ENCODE peak calls at places on chromosomes 4 and X, in nine cellular contexts. One of them, this sample, is unnamed.

GRCh38 chrX:140756948-140757347 is 47.4 kb downstream of the LINC00632 start:
- ATAC-seq in activated T-cell treated with anti-CD3 and anti-CD28 coated beads, Interleukin-2, amount 50 U/mL, for 72 hours: no peak
- ATAC-seq in CD4-positive, alpha-beta T cell: no peak
- ATAC-seq in activated B cell treated with CpG ODN at 0.5 μM for 24 hours: no peak
- ATAC-seq in CD8-positive, alpha-beta T cell: no peak
- ATAC-seq in activated naive CD8-positive, alpha-beta T cell treated with anti-CD3 and anti-CD28 coated beads, Interleukin-2, amount 50 U/mL, for 24 hours: no peak
- ATAC-seq in activated T-helper 17 cell treated with anti-CD3 and anti-CD28 coated beads, Interleukin-2, amount 50 U/mL, for 72 hours: no peak
- ATAC-seq in thoracic aorta: no peak
- ATAC-seq in activated CD8-positive, alpha-beta memory T cell treated with anti-CD3 and anti-CD28 coated beads, Interleukin-2, amount 10 ng/mL, durations not matched to agents 7 days and 5 days: no peak
- ATAC-seq in this sample: no peak

GRCh38 chr4:26490980-26491284 is 648 bp upstream of the CCKAR start:
- ATAC-seq in activated T-helper 17 cell treated with anti-CD3 and anti-CD28 coated beads, Interleukin-2, amount 50 U/mL, for 72 hours: no peak
- ATAC-seq in activated CD8-positive, alpha-beta memory T cell treated with anti-CD3 and anti-CD28 coated beads, Interleukin-2, amount 10 ng/mL, durations not matched to agents 7 days and 5 days: no peak
- ATAC-seq in CD8-positive, alpha-beta T cell: no peak
- ATAC-seq in activated T-cell treated with anti-CD3 and anti-CD28 coated beads, Interleukin-2, amount 50 U/mL, for 72 hours: no peak
- ATAC-seq in activated B cell treated with CpG ODN at 0.5 μM for 24 hours: no peak
- ATAC-seq in activated naive CD8-positive, alpha-beta T cell treated with anti-CD3 and anti-CD28 coated beads, Interleukin-2, amount 50 U/mL, for 24 hours: no peak
- ATAC-seq in CD4-positive, alpha-beta T cell: no peak
- ATAC-seq in thoracic aorta: no peak
- ATAC-seq in this sample: no peak

GRCh38 chr4:79653871-79654270 is 245.8 kb upstream of the GK2 start:
- ATAC-seq in activated T-helper 17 cell treated with anti-CD3 and anti-CD28 coated beads, Interleukin-2, amount 50 U/mL, for 72 hours: no peak
- ATAC-seq in CD8-positive, alpha-beta T cell: no peak
- ATAC-seq in CD4-positive, alpha-beta T cell: no peak
- ATAC-seq in activated naive CD8-positive, alpha-beta T cell treated with anti-CD3 and anti-CD28 coated beads, Interleukin-2, amount 50 U/mL, for 24 hours: no peak
- ATAC-seq in activated T-cell treated with anti-CD3 and anti-CD28 coated beads, Interleukin-2, amount 50 U/mL, for 72 hours: no peak
- ATAC-seq in activated CD8-positive, alpha-beta memory T cell treated with anti-CD3 and anti-CD28 coated beads, Interleukin-2, amount 10 ng/mL, durations not matched to agents 7 days and 5 days: no peak
- ATAC-seq in thoracic aorta: no peak
- ATAC-seq in activated B cell treated with CpG ODN at 0.5 μM for 24 hours: no peak
- ATAC-seq in this sample: no peak

GRCh38 chr4:21697583-21697982 is 251.0 kb downstream of the KCNIP4 start:
- ATAC-seq in activated T-helper 17 cell treated with anti-CD3 and anti-CD28 coated beads, Interleukin-2, amount 50 U/mL, for 72 hours: peak; percentile 19
- ATAC-seq in thoracic aorta: no peak
- ATAC-seq in activated CD8-positive, alpha-beta memory T cell treated with anti-CD3 and anti-CD28 coated beads, Interleukin-2, amount 10 ng/mL, durations not matched to agents 7 days and 5 days: no peak
- ATAC-seq in CD4-positive, alpha-beta T cell: no peak
- ATAC-seq in activated T-cell treated with anti-CD3 and anti-CD28 coated beads, Interleukin-2, amount 50 U/mL, for 72 hours: no peak
- ATAC-seq in activated naive CD8-positive, alpha-beta T cell treated with anti-CD3 and anti-CD28 coated beads, Interleukin-2, amount 50 U/mL, for 24 hours: no peak
- ATAC-seq in CD8-positive, alpha-beta T cell: no peak
- ATAC-seq in activated B cell treated with CpG ODN at 0.5 μM for 24 hours: no peak
- ATAC-seq in this sample: no peak

GRCh38 chr4:176238157-176238608 is 30.8 kb downstream of the ASB5 start:
- ATAC-seq in thoracic aorta: peak; percentile 94
- ATAC-seq in activated T-helper 17 cell treated with anti-CD3 and anti-CD28 coated beads, Interleukin-2, amount 50 U/mL, for 72 hours: no peak
- ATAC-seq in activated naive CD8-positive, alpha-beta T cell treated with anti-CD3 and anti-CD28 coated beads, Interleukin-2, amount 50 U/mL, for 24 hours: no peak
- ATAC-seq in activated T-cell treated with anti-CD3 and anti-CD28 coated beads, Interleukin-2, amount 50 U/mL, for 72 hours: no peak
- ATAC-seq in CD4-positive, alpha-beta T cell: no peak
- ATAC-seq in activated B cell treated with CpG ODN at 0.5 μM for 24 hours: no peak
- ATAC-seq in activated CD8-positive, alpha-beta memory T cell treated with anti-CD3 and anti-CD28 coated beads, Interleukin-2, amount 10 ng/mL, durations not matched to agents 7 days and 5 days: no peak
- ATAC-seq in CD8-positive, alpha-beta T cell: no peak
- ATAC-seq in this sample: peak; percentile 74

GRCh38 chrX:110394653-110395052 is 36.0 kb downstream of the RTL9 start:
- ATAC-seq in activated CD8-positive, alpha-beta memory T cell treated with anti-CD3 and anti-CD28 coated beads, Interleukin-2, amount 10 ng/mL, durations not matched to agents 7 days and 5 days: no peak
- ATAC-seq in CD4-positive, alpha-beta T cell: no peak
- ATAC-seq in thoracic aorta: no peak
- ATAC-seq in activated naive CD8-positive, alpha-beta T cell treated with anti-CD3 and anti-CD28 coated beads, Interleukin-2, amount 50 U/mL, for 24 hours: no peak
- ATAC-seq in activated B cell treated with CpG ODN at 0.5 μM for 24 hours: no peak
- ATAC-seq in CD8-positive, alpha-beta T cell: no peak
- ATAC-seq in activated T-cell treated with anti-CD3 and anti-CD28 coated beads, Interleukin-2, amount 50 U/mL, for 72 hours: no peak
- ATAC-seq in activated T-helper 17 cell treated with anti-CD3 and anti-CD28 coated beads, Interleukin-2, amount 50 U/mL, for 72 hours: no peak
- ATAC-seq in this sample: no peak

GRCh38 chrX:16578218-16578617 is 71.7 kb upstream of the S100G start:
- ATAC-seq in CD8-positive, alpha-beta T cell: no peak
- ATAC-seq in activated CD8-positive, alpha-beta memory T cell treated with anti-CD3 and anti-CD28 coated beads, Interleukin-2, amount 10 ng/mL, durations not matched to agents 7 days and 5 days: no peak
- ATAC-seq in activated T-cell treated with anti-CD3 and anti-CD28 coated beads, Interleukin-2, amount 50 U/mL, for 72 hours: no peak
- ATAC-seq in thoracic aorta: no peak
- ATAC-seq in activated T-helper 17 cell treated with anti-CD3 and anti-CD28 coated beads, Interleukin-2, amount 50 U/mL, for 72 hours: no peak
- ATAC-seq in activated B cell treated with CpG ODN at 0.5 μM for 24 hours: no peak
- ATAC-seq in activated naive CD8-positive, alpha-beta T cell treated with anti-CD3 and anti-CD28 coated beads, Interleukin-2, amount 50 U/mL, for 24 hours: no peak
- ATAC-seq in CD4-positive, alpha-beta T cell: no peak
- ATAC-seq in this sample: no peak

GRCh38 chr4:186058253-186058979 is 10.5 kb upstream of the TLR3 start:
- ATAC-seq in activated T-helper 17 cell treated with anti-CD3 and anti-CD28 coated beads, Interleukin-2, amount 50 U/mL, for 72 hours: peak; percentile 98
- ATAC-seq in activated B cell treated with CpG ODN at 0.5 μM for 24 hours: peak; percentile 97
- ATAC-seq in CD4-positive, alpha-beta T cell: no peak
- ATAC-seq in thoracic aorta: no peak
- ATAC-seq in activated CD8-positive, alpha-beta memory T cell treated with anti-CD3 and anti-CD28 coated beads, Interleukin-2, amount 10 ng/mL, durations not matched to agents 7 days and 5 days: peak; percentile 74
- ATAC-seq in CD8-positive, alpha-beta T cell: no peak
- ATAC-seq in activated naive CD8-positive, alpha-beta T cell treated with anti-CD3 and anti-CD28 coated beads, Interleukin-2, amount 50 U/mL, for 24 hours: peak; percentile 54
- ATAC-seq in activated T-cell treated with anti-CD3 and anti-CD28 coated beads, Interleukin-2, amount 50 U/mL, for 72 hours: peak; percentile 60
- ATAC-seq in this sample: no peak

GRCh38 chrX:44483965-44484606 is 58.6 kb downstream of the FUNDC1 start:
- ATAC-seq in activated T-helper 17 cell treated with anti-CD3 and anti-CD28 coated beads, Interleukin-2, amount 50 U/mL, for 72 hours: no peak
- ATAC-seq in thoracic aorta: no peak
- ATAC-seq in CD4-positive, alpha-beta T cell: no peak
- ATAC-seq in activated CD8-positive, alpha-beta memory T cell treated with anti-CD3 and anti-CD28 coated beads, Interleukin-2, amount 10 ng/mL, durations not matched to agents 7 days and 5 days: no peak
- ATAC-seq in activated T-cell treated with anti-CD3 and anti-CD28 coated beads, Interleukin-2, amount 50 U/mL, for 72 hours: no peak
- ATAC-seq in activated naive CD8-positive, alpha-beta T cell treated with anti-CD3 and anti-CD28 coated beads, Interleukin-2, amount 50 U/mL, for 24 hours: no peak
- ATAC-seq in activated B cell treated with CpG ODN at 0.5 μM for 24 hours: no peak
- ATAC-seq in CD8-positive, alpha-beta T cell: no peak
- ATAC-seq in this sample: no peak

GRCh38 chr4:82681759-82682158 is 116.8 kb downstream of the SCD5 start:
- ATAC-seq in activated B cell treated with CpG ODN at 0.5 μM for 24 hours: no peak
- ATAC-seq in activated naive CD8-positive, alpha-beta T cell treated with anti-CD3 and anti-CD28 coated beads, Interleukin-2, amount 50 U/mL, for 24 hours: no peak
- ATAC-seq in activated T-helper 17 cell treated with anti-CD3 and anti-CD28 coated beads, Interleukin-2, amount 50 U/mL, for 72 hours: no peak
- ATAC-seq in CD4-positive, alpha-beta T cell: no peak
- ATAC-seq in activated T-cell treated with anti-CD3 and anti-CD28 coated beads, Interleukin-2, amount 50 U/mL, for 72 hours: no peak
- ATAC-seq in CD8-positive, alpha-beta T cell: no peak
- ATAC-seq in thoracic aorta: no peak
- ATAC-seq in activated CD8-positive, alpha-beta memory T cell treated with anti-CD3 and anti-CD28 coated beads, Interleukin-2, amount 10 ng/mL, durations not matched to agents 7 days and 5 days: no peak
- ATAC-seq in this sample: no peak

GRCh38 chr4:2583517-2583916 is 47.1 kb downstream of the FAM193A start:
- ATAC-seq in activated naive CD8-positive, alpha-beta T cell treated with anti-CD3 and anti-CD28 coated beads, Interleukin-2, amount 50 U/mL, for 24 hours: no peak
- ATAC-seq in thoracic aorta: no peak
- ATAC-seq in CD4-positive, alpha-beta T cell: no peak
- ATAC-seq in activated B cell treated with CpG ODN at 0.5 μM for 24 hours: no peak
- ATAC-seq in activated T-helper 17 cell treated with anti-CD3 and anti-CD28 coated beads, Interleukin-2, amount 50 U/mL, for 72 hours: no peak
- ATAC-seq in CD8-positive, alpha-beta T cell: no peak
- ATAC-seq in activated CD8-positive, alpha-beta memory T cell treated with anti-CD3 and anti-CD28 coated beads, Interleukin-2, amount 10 ng/mL, durations not matched to agents 7 days and 5 days: no peak
- ATAC-seq in activated T-cell treated with anti-CD3 and anti-CD28 coated beads, Interleukin-2, amount 50 U/mL, for 72 hours: no peak
- ATAC-seq in this sample: peak; percentile 65

GRCh38 chr4:165457793-165458192 is 79.0 kb downstream of the CPE start:
- ATAC-seq in activated B cell treated with CpG ODN at 0.5 μM for 24 hours: no peak
- ATAC-seq in activated T-cell treated with anti-CD3 and anti-CD28 coated beads, Interleukin-2, amount 50 U/mL, for 72 hours: no peak
- ATAC-seq in CD4-positive, alpha-beta T cell: no peak
- ATAC-seq in activated CD8-positive, alpha-beta memory T cell treated with anti-CD3 and anti-CD28 coated beads, Interleukin-2, amount 10 ng/mL, durations not matched to agents 7 days and 5 days: no peak
- ATAC-seq in activated T-helper 17 cell treated with anti-CD3 and anti-CD28 coated beads, Interleukin-2, amount 50 U/mL, for 72 hours: no peak
- ATAC-seq in thoracic aorta: no peak
- ATAC-seq in CD8-positive, alpha-beta T cell: no peak
- ATAC-seq in activated naive CD8-positive, alpha-beta T cell treated with anti-CD3 and anti-CD28 coated beads, Interleukin-2, amount 50 U/mL, for 24 hours: no peak
- ATAC-seq in this sample: no peak

GRCh38 chrX:37847733-37848197 is 394 bp upstream of the DYNLT3 start:
- ATAC-seq in thoracic aorta: no peak
- ATAC-seq in CD4-positive, alpha-beta T cell: peak; percentile 2
- ATAC-seq in activated B cell treated with CpG ODN at 0.5 μM for 24 hours: no peak
- ATAC-seq in activated CD8-positive, alpha-beta memory T cell treated with anti-CD3 and anti-CD28 coated beads, Interleukin-2, amount 10 ng/mL, durations not matched to agents 7 days and 5 days: no peak
- ATAC-seq in activated T-cell treated with anti-CD3 and anti-CD28 coated beads, Interleukin-2, amount 50 U/mL, for 72 hours: peak; percentile 12
- ATAC-seq in activated naive CD8-positive, alpha-beta T cell treated with anti-CD3 and anti-CD28 coated beads, Interleukin-2, amount 50 U/mL, for 24 hours: peak; percentile 35
- ATAC-seq in CD8-positive, alpha-beta T cell: peak; percentile 4
- ATAC-seq in activated T-helper 17 cell treated with anti-CD3 and anti-CD28 coated beads, Interleukin-2, amount 50 U/mL, for 72 hours: peak; percentile 57
- ATAC-seq in this sample: no peak

GRCh38 chr4:1087371-1087770 is 26.0 kb downstream of the RNF212 start:
- ATAC-seq in CD8-positive, alpha-beta T cell: peak; percentile 63
- ATAC-seq in activated naive CD8-positive, alpha-beta T cell treated with anti-CD3 and anti-CD28 coated beads, Interleukin-2, amount 50 U/mL, for 24 hours: no peak
- ATAC-seq in thoracic aorta: no peak
- ATAC-seq in CD4-positive, alpha-beta T cell: no peak
- ATAC-seq in activated B cell treated with CpG ODN at 0.5 μM for 24 hours: no peak
- ATAC-seq in activated CD8-positive, alpha-beta memory T cell treated with anti-CD3 and anti-CD28 coated beads, Interleukin-2, amount 10 ng/mL, durations not matched to agents 7 days and 5 days: no peak
- ATAC-seq in activated T-cell treated with anti-CD3 and anti-CD28 coated beads, Interleukin-2, amount 50 U/mL, for 72 hours: no peak
- ATAC-seq in activated T-helper 17 cell treated with anti-CD3 and anti-CD28 coated beads, Interleukin-2, amount 50 U/mL, for 72 hours: no peak
- ATAC-seq in this sample: no peak

GRCh38 chrX:65731684-65732289 is 64.3 kb downstream of the MSN start:
- ATAC-seq in activated naive CD8-positive, alpha-beta T cell treated with anti-CD3 and anti-CD28 coated beads, Interleukin-2, amount 50 U/mL, for 24 hours: peak; percentile 20
- ATAC-seq in activated CD8-positive, alpha-beta memory T cell treated with anti-CD3 and anti-CD28 coated beads, Interleukin-2, amount 10 ng/mL, durations not matched to agents 7 days and 5 days: no peak
- ATAC-seq in activated T-helper 17 cell treated with anti-CD3 and anti-CD28 coated beads, Interleukin-2, amount 50 U/mL, for 72 hours: peak; percentile 73
- ATAC-seq in CD8-positive, alpha-beta T cell: no peak
- ATAC-seq in activated B cell treated with CpG ODN at 0.5 μM for 24 hours: no peak
- ATAC-seq in thoracic aorta: no peak
- ATAC-seq in CD4-positive, alpha-beta T cell: no peak
- ATAC-seq in activated T-cell treated with anti-CD3 and anti-CD28 coated beads, Interleukin-2, amount 50 U/mL, for 72 hours: peak; percentile 80
- ATAC-seq in this sample: no peak

GRCh38 chr4:177484613-177485021 is 42.4 kb upstream of the AGA start:
- ATAC-seq in CD8-positive, alpha-beta T cell: no peak
- ATAC-seq in activated T-helper 17 cell treated with anti-CD3 and anti-CD28 coated beads, Interleukin-2, amount 50 U/mL, for 72 hours: no peak
- ATAC-seq in activated CD8-positive, alpha-beta memory T cell treated with anti-CD3 and anti-CD28 coated beads, Interleukin-2, amount 10 ng/mL, durations not matched to agents 7 days and 5 days: no peak
- ATAC-seq in CD4-positive, alpha-beta T cell: no peak
- ATAC-seq in thoracic aorta: no peak
- ATAC-seq in activated naive CD8-positive, alpha-beta T cell treated with anti-CD3 and anti-CD28 coated beads, Interleukin-2, amount 50 U/mL, for 24 hours: no peak
- ATAC-seq in activated B cell treated with CpG ODN at 0.5 μM for 24 hours: no peak
- ATAC-seq in activated T-cell treated with anti-CD3 and anti-CD28 coated beads, Interleukin-2, amount 50 U/mL, for 72 hours: no peak
- ATAC-seq in this sample: no peak

GRCh38 chr4:173517781-173518371 is 12.2 kb downstream of the HAND2 start:
- ATAC-seq in activated CD8-positive, alpha-beta memory T cell treated with anti-CD3 and anti-CD28 coated beads, Interleukin-2, amount 10 ng/mL, durations not matched to agents 7 days and 5 days: no peak
- ATAC-seq in thoracic aorta: no peak
- ATAC-seq in activated naive CD8-positive, alpha-beta T cell treated with anti-CD3 and anti-CD28 coated beads, Interleukin-2, amount 50 U/mL, for 24 hours: no peak
- ATAC-seq in activated T-helper 17 cell treated with anti-CD3 and anti-CD28 coated beads, Interleukin-2, amount 50 U/mL, for 72 hours: no peak
- ATAC-seq in activated B cell treated with CpG ODN at 0.5 μM for 24 hours: no peak
- ATAC-seq in activated T-cell treated with anti-CD3 and anti-CD28 coated beads, Interleukin-2, amount 50 U/mL, for 72 hours: no peak
- ATAC-seq in CD4-positive, alpha-beta T cell: no peak
- ATAC-seq in CD8-positive, alpha-beta T cell: no peak
- ATAC-seq in this sample: no peak

GRCh38 chrX:9876205-9876604 is 90.0 kb downstream of the SHROOM2 start:
- ATAC-seq in activated CD8-positive, alpha-beta memory T cell treated with anti-CD3 and anti-CD28 coated beads, Interleukin-2, amount 10 ng/mL, durations not matched to agents 7 days and 5 days: no peak
- ATAC-seq in activated naive CD8-positive, alpha-beta T cell treated with anti-CD3 and anti-CD28 coated beads, Interleukin-2, amount 50 U/mL, for 24 hours: no peak
- ATAC-seq in activated B cell treated with CpG ODN at 0.5 μM for 24 hours: no peak
- ATAC-seq in CD8-positive, alpha-beta T cell: no peak
- ATAC-seq in CD4-positive, alpha-beta T cell: peak; percentile 43
- ATAC-seq in thoracic aorta: no peak
- ATAC-seq in activated T-helper 17 cell treated with anti-CD3 and anti-CD28 coated beads, Interleukin-2, amount 50 U/mL, for 72 hours: no peak
- ATAC-seq in activated T-cell treated with anti-CD3 and anti-CD28 coated beads, Interleukin-2, amount 50 U/mL, for 72 hours: no peak
- ATAC-seq in this sample: no peak

GRCh38 chr4:48187813-48188212 is 53.8 kb upstream of the TXK start:
- ATAC-seq in activated CD8-positive, alpha-beta memory T cell treated with anti-CD3 and anti-CD28 coated beads, Interleukin-2, amount 10 ng/mL, durations not matched to agents 7 days and 5 days: no peak
- ATAC-seq in CD8-positive, alpha-beta T cell: no peak
- ATAC-seq in CD4-positive, alpha-beta T cell: no peak
- ATAC-seq in activated B cell treated with CpG ODN at 0.5 μM for 24 hours: no peak
- ATAC-seq in activated naive CD8-positive, alpha-beta T cell treated with anti-CD3 and anti-CD28 coated beads, Interleukin-2, amount 50 U/mL, for 24 hours: no peak
- ATAC-seq in thoracic aorta: no peak
- ATAC-seq in activated T-helper 17 cell treated with anti-CD3 and anti-CD28 coated beads, Interleukin-2, amount 50 U/mL, for 72 hours: no peak
- ATAC-seq in activated T-cell treated with anti-CD3 and anti-CD28 coated beads, Interleukin-2, amount 50 U/mL, for 72 hours: no peak
- ATAC-seq in this sample: no peak

GRCh38 chrX:150700107-150700506 is 6.9 kb downstream of the MTMR1 start:
- ATAC-seq in activated naive CD8-positive, alpha-beta T cell treated with anti-CD3 and anti-CD28 coated beads, Interleukin-2, amount 50 U/mL, for 24 hours: no peak
- ATAC-seq in CD8-positive, alpha-beta T cell: no peak
- ATAC-seq in activated T-cell treated with anti-CD3 and anti-CD28 coated beads, Interleukin-2, amount 50 U/mL, for 72 hours: no peak
- ATAC-seq in activated B cell treated with CpG ODN at 0.5 μM for 24 hours: no peak
- ATAC-seq in activated T-helper 17 cell treated with anti-CD3 and anti-CD28 coated beads, Interleukin-2, amount 50 U/mL, for 72 hours: no peak
- ATAC-seq in activated CD8-positive, alpha-beta memory T cell treated with anti-CD3 and anti-CD28 coated beads, Interleukin-2, amount 10 ng/mL, durations not matched to agents 7 days and 5 days: no peak
- ATAC-seq in thoracic aorta: no peak
- ATAC-seq in CD4-positive, alpha-beta T cell: no peak
- ATAC-seq in this sample: no peak

GRCh38 chr4:181711387-181711786 is 531.8 kb upstream of the TENM3 start:
- ATAC-seq in activated B cell treated with CpG ODN at 0.5 μM for 24 hours: no peak
- ATAC-seq in activated T-cell treated with anti-CD3 and anti-CD28 coated beads, Interleukin-2, amount 50 U/mL, for 72 hours: no peak
- ATAC-seq in thoracic aorta: no peak
- ATAC-seq in activated naive CD8-positive, alpha-beta T cell treated with anti-CD3 and anti-CD28 coated beads, Interleukin-2, amount 50 U/mL, for 24 hours: no peak
- ATAC-seq in activated T-helper 17 cell treated with anti-CD3 and anti-CD28 coated beads, Interleukin-2, amount 50 U/mL, for 72 hours: no peak
- ATAC-seq in activated CD8-positive, alpha-beta memory T cell treated with anti-CD3 and anti-CD28 coated beads, Interleukin-2, amount 10 ng/mL, durations not matched to agents 7 days and 5 days: no peak
- ATAC-seq in CD4-positive, alpha-beta T cell: no peak
- ATAC-seq in CD8-positive, alpha-beta T cell: no peak
- ATAC-seq in this sample: no peak

GRCh38 chr4:154329268-154329858 is 162.2 kb downstream of the DCHS2 start:
- ATAC-seq in activated T-cell treated with anti-CD3 and anti-CD28 coated beads, Interleukin-2, amount 50 U/mL, for 72 hours: no peak
- ATAC-seq in thoracic aorta: no peak
- ATAC-seq in CD4-positive, alpha-beta T cell: no peak
- ATAC-seq in activated B cell treated with CpG ODN at 0.5 μM for 24 hours: no peak
- ATAC-seq in activated naive CD8-positive, alpha-beta T cell treated with anti-CD3 and anti-CD28 coated beads, Interleukin-2, amount 50 U/mL, for 24 hours: no peak
- ATAC-seq in CD8-positive, alpha-beta T cell: no peak
- ATAC-seq in activated CD8-positive, alpha-beta memory T cell treated with anti-CD3 and anti-CD28 coated beads, Interleukin-2, amount 10 ng/mL, durations not matched to agents 7 days and 5 days: no peak
- ATAC-seq in activated T-helper 17 cell treated with anti-CD3 and anti-CD28 coated beads, Interleukin-2, amount 50 U/mL, for 72 hours: no peak
- ATAC-seq in this sample: peak; percentile 50

GRCh38 chrX:16852617-16853179 is 17.5 kb downstream of the RBBP7 start:
- ATAC-seq in thoracic aorta: no peak
- ATAC-seq in CD4-positive, alpha-beta T cell: no peak
- ATAC-seq in activated naive CD8-positive, alpha-beta T cell treated with anti-CD3 and anti-CD28 coated beads, Interleukin-2, amount 50 U/mL, for 24 hours: peak; percentile 79
- ATAC-seq in activated T-helper 17 cell treated with anti-CD3 and anti-CD28 coated beads, Interleukin-2, amount 50 U/mL, for 72 hours: peak; percentile 85
- ATAC-seq in CD8-positive, alpha-beta T cell: no peak
- ATAC-seq in activated T-cell treated with anti-CD3 and anti-CD28 coated beads, Interleukin-2, amount 50 U/mL, for 72 hours: peak; percentile 84
- ATAC-seq in activated CD8-positive, alpha-beta memory T cell treated with anti-CD3 and anti-CD28 coated beads, Interleukin-2, amount 10 ng/mL, durations not matched to agents 7 days and 5 days: peak; percentile 35
- ATAC-seq in activated B cell treated with CpG ODN at 0.5 μM for 24 hours: no peak
- ATAC-seq in this sample: no peak

GRCh38 chr4:165006886-165007285 is 24.9 kb upstream of the TRIM60 start:
- ATAC-seq in activated CD8-positive, alpha-beta memory T cell treated with anti-CD3 and anti-CD28 coated beads, Interleukin-2, amount 10 ng/mL, durations not matched to agents 7 days and 5 days: no peak
- ATAC-seq in activated B cell treated with CpG ODN at 0.5 μM for 24 hours: no peak
- ATAC-seq in activated T-helper 17 cell treated with anti-CD3 and anti-CD28 coated beads, Interleukin-2, amount 50 U/mL, for 72 hours: no peak
- ATAC-seq in CD8-positive, alpha-beta T cell: no peak
- ATAC-seq in CD4-positive, alpha-beta T cell: no peak
- ATAC-seq in activated naive CD8-positive, alpha-beta T cell treated with anti-CD3 and anti-CD28 coated beads, Interleukin-2, amount 50 U/mL, for 24 hours: no peak
- ATAC-seq in thoracic aorta: no peak
- ATAC-seq in activated T-cell treated with anti-CD3 and anti-CD28 coated beads, Interleukin-2, amount 50 U/mL, for 72 hours: no peak
- ATAC-seq in this sample: no peak

GRCh38 chr4:151000747-151001429 is 14.2 kb downstream of the LRBA start:
- ATAC-seq in CD8-positive, alpha-beta T cell: no peak
- ATAC-seq in activated B cell treated with CpG ODN at 0.5 μM for 24 hours: no peak
- ATAC-seq in activated T-helper 17 cell treated with anti-CD3 and anti-CD28 coated beads, Interleukin-2, amount 50 U/mL, for 72 hours: no peak
- ATAC-seq in activated T-cell treated with anti-CD3 and anti-CD28 coated beads, Interleukin-2, amount 50 U/mL, for 72 hours: no peak
- ATAC-seq in activated naive CD8-positive, alpha-beta T cell treated with anti-CD3 and anti-CD28 coated beads, Interleukin-2, amount 50 U/mL, for 24 hours: no peak
- ATAC-seq in CD4-positive, alpha-beta T cell: no peak
- ATAC-seq in activated CD8-positive, alpha-beta memory T cell treated with anti-CD3 and anti-CD28 coated beads, Interleukin-2, amount 10 ng/mL, durations not matched to agents 7 days and 5 days: no peak
- ATAC-seq in thoracic aorta: no peak
- ATAC-seq in this sample: no peak

GRCh38 chr4:18021470-18021719 is 160 bp downstream of the LCORL start:
- ATAC-seq in thoracic aorta: no peak
- ATAC-seq in CD8-positive, alpha-beta T cell: no peak
- ATAC-seq in activated naive CD8-positive, alpha-beta T cell treated with anti-CD3 and anti-CD28 coated beads, Interleukin-2, amount 50 U/mL, for 24 hours: no peak
- ATAC-seq in activated T-cell treated with anti-CD3 and anti-CD28 coated beads, Interleukin-2, amount 50 U/mL, for 72 hours: no peak
- ATAC-seq in activated T-helper 17 cell treated with anti-CD3 and anti-CD28 coated beads, Interleukin-2, amount 50 U/mL, for 72 hours: no peak
- ATAC-seq in activated B cell treated with CpG ODN at 0.5 μM for 24 hours: peak; percentile 6
- ATAC-seq in activated CD8-positive, alpha-beta memory T cell treated with anti-CD3 and anti-CD28 coated beads, Interleukin-2, amount 10 ng/mL, durations not matched to agents 7 days and 5 days: no peak
- ATAC-seq in CD4-positive, alpha-beta T cell: no peak
- ATAC-seq in this sample: no peak

GRCh38 chrX:71650333-71650969 is 16.9 kb upstream of the LOC101059915 start:
- ATAC-seq in activated CD8-positive, alpha-beta memory T cell treated with anti-CD3 and anti-CD28 coated beads, Interleukin-2, amount 10 ng/mL, durations not matched to agents 7 days and 5 days: peak; percentile 90
- ATAC-seq in CD8-positive, alpha-beta T cell: peak; percentile 89
- ATAC-seq in CD4-positive, alpha-beta T cell: peak; percentile 73
- ATAC-seq in thoracic aorta: no peak
- ATAC-seq in activated naive CD8-positive, alpha-beta T cell treated with anti-CD3 and anti-CD28 coated beads, Interleukin-2, amount 50 U/mL, for 24 hours: peak; percentile 94
- ATAC-seq in activated T-helper 17 cell treated with anti-CD3 and anti-CD28 coated beads, Interleukin-2, amount 50 U/mL, for 72 hours: peak; percentile 82
- ATAC-seq in activated B cell treated with CpG ODN at 0.5 μM for 24 hours: peak; percentile 81
- ATAC-seq in activated T-cell treated with anti-CD3 and anti-CD28 coated beads, Interleukin-2, amount 50 U/mL, for 72 hours: peak; percentile 80
- ATAC-seq in this sample: no peak

GRCh38 chr4:8163436-8164193 is 5.0 kb upstream of the ABLIM2 start:
- ATAC-seq in CD8-positive, alpha-beta T cell: no peak
- ATAC-seq in activated T-helper 17 cell treated with anti-CD3 and anti-CD28 coated beads, Interleukin-2, amount 50 U/mL, for 72 hours: no peak
- ATAC-seq in activated T-cell treated with anti-CD3 and anti-CD28 coated beads, Interleukin-2, amount 50 U/mL, for 72 hours: no peak
- ATAC-seq in CD4-positive, alpha-beta T cell: no peak
- ATAC-seq in activated CD8-positive, alpha-beta memory T cell treated with anti-CD3 and anti-CD28 coated beads, Interleukin-2, amount 10 ng/mL, durations not matched to agents 7 days and 5 days: no peak
- ATAC-seq in thoracic aorta: no peak
- ATAC-seq in activated naive CD8-positive, alpha-beta T cell treated with anti-CD3 and anti-CD28 coated beads, Interleukin-2, amount 50 U/mL, for 24 hours: no peak
- ATAC-seq in activated B cell treated with CpG ODN at 0.5 μM for 24 hours: no peak
- ATAC-seq in this sample: no peak

GRCh38 chr4:52996261-52997131 is 134.4 kb downstream of the RASL11B start:
- ATAC-seq in activated B cell treated with CpG ODN at 0.5 μM for 24 hours: no peak
- ATAC-seq in activated T-cell treated with anti-CD3 and anti-CD28 coated beads, Interleukin-2, amount 50 U/mL, for 72 hours: no peak
- ATAC-seq in activated naive CD8-positive, alpha-beta T cell treated with anti-CD3 and anti-CD28 coated beads, Interleukin-2, amount 50 U/mL, for 24 hours: no peak
- ATAC-seq in CD4-positive, alpha-beta T cell: no peak
- ATAC-seq in thoracic aorta: peak; percentile 52
- ATAC-seq in activated T-helper 17 cell treated with anti-CD3 and anti-CD28 coated beads, Interleukin-2, amount 50 U/mL, for 72 hours: no peak
- ATAC-seq in CD8-positive, alpha-beta T cell: no peak
- ATAC-seq in activated CD8-positive, alpha-beta memory T cell treated with anti-CD3 and anti-CD28 coated beads, Interleukin-2, amount 10 ng/mL, durations not matched to agents 7 days and 5 days: no peak
- ATAC-seq in this sample: peak; percentile 81

GRCh38 chr4:170465434-170465833 is 375.7 kb upstream of the AADAT start:
- ATAC-seq in CD4-positive, alpha-beta T cell: no peak
- ATAC-seq in activated T-helper 17 cell treated with anti-CD3 and anti-CD28 coated beads, Interleukin-2, amount 50 U/mL, for 72 hours: no peak
- ATAC-seq in activated CD8-positive, alpha-beta memory T cell treated with anti-CD3 and anti-CD28 coated beads, Interleukin-2, amount 10 ng/mL, durations not matched to agents 7 days and 5 days: no peak
- ATAC-seq in activated naive CD8-positive, alpha-beta T cell treated with anti-CD3 and anti-CD28 coated beads, Interleukin-2, amount 50 U/mL, for 24 hours: no peak
- ATAC-seq in activated B cell treated with CpG ODN at 0.5 μM for 24 hours: no peak
- ATAC-seq in activated T-cell treated with anti-CD3 and anti-CD28 coated beads, Interleukin-2, amount 50 U/mL, for 72 hours: no peak
- ATAC-seq in thoracic aorta: no peak
- ATAC-seq in CD8-positive, alpha-beta T cell: no peak
- ATAC-seq in this sample: no peak